ENCODE peak calls at places on chromosomes 3 and 15, in eight cellular contexts. I is endothelial cell of umbilical vein; M is NCI-H69; R is C1 segment of cervical spinal cord; B is heart left ventricle; U is CD4-positive, CD25-positive, alpha-beta regulatory T cell; J is stimulated activated CD4-positive, alpha-beta T cell treated with anti-CD3 and anti-CD28 coated beads, Interleukin-2, amount 100 ng/mL, for 4 hours; V is NCI-H2171. Z is an unnamed sample.

GRCh38 chr15:80856809-80857377 is 77.7 kb downstream of the CEMIP start:
- DNase-seq in I (no peak), M (peak), R (no peak), B (peak), U (no peak), J (no peak), V (no peak), Z (no peak)

GRCh38 chr3:76352069-76352847 is 566.9 kb upstream of the ZNF717 start:
- DNase-seq in I (no peak), M (no peak), R (no peak), B (no peak), U (no peak), J (no peak), V (no peak), Z (no peak)

GRCh38 chr15:37536967-37537624 is 397.3 kb upstream of the TMCO5A start:
- DNase-seq in I (no peak), M (no peak), R (no peak), B (no peak), U (no peak), J (no peak), V (no peak), Z (no peak)

GRCh38 chr15:34122771-34123183 is 20.9 kb downstream of the PGBD4 start:
- DNase-seq in I (peak), M (peak), R (no peak), B (no peak), U (no peak), J (no peak), V (no peak), Z (no peak)

GRCh38 chr3:14947105-14947885 is at the start of gene NR2C2:
- DNase-seq in I (peak), M (peak), R (peak), B (peak), U (peak), J (peak), V (peak), Z (peak)

GRCh38 chr3:100665230-100665629 is 44.1 kb upstream of the TFG start:
- DNase-seq in I (no peak), M (no peak), R (no peak), B (no peak), U (no peak), J (peak), V (no peak), Z (no peak)

GRCh38 chr3:33392703-33393125 is 47.5 kb downstream of the UBP1 start:
- DNase-seq in I (peak), M (peak), R (no peak), B (no peak), U (no peak), J (no peak), V (no peak), Z (no peak)

GRCh38 chr3:94694894-94695293 is 632.0 kb downstream of the NSUN3 start:
- DNase-seq in I (no peak), M (no peak), R (no peak), B (no peak), U (no peak), J (no peak), V (no peak), Z (no peak)

GRCh38 chr15:79282371-79283251 is at the start of gene ANKRD34C:
- DNase-seq in I (no peak), M (peak), R (no peak), B (no peak), U (no peak), J (no peak), V (no peak), Z (no peak)

GRCh38 chr3:138625707-138626365 is 17.3 kb downstream of the FAIM start:
- DNase-seq in I (peak), M (no peak), R (no peak), B (no peak), U (no peak), J (no peak), V (no peak), Z (no peak)

GRCh38 chr3:50674349-50675178 is at the start of gene DOCK3:
- DNase-seq in I (peak), M (peak), R (peak), B (peak), U (peak), J (peak), V (peak), Z (peak)

GRCh38 chr3:30626443-30627181 is 20.2 kb downstream of the TGFBR2 start:
- DNase-seq in I (no peak), M (peak), R (no peak), B (no peak), U (no peak), J (no peak), V (no peak), Z (no peak)

GRCh38 chr3:10189557-10190374 is 25.0 kb downstream of the IRAK2 start:
- DNase-seq in I (peak), M (peak), R (peak), B (peak), U (no peak), J (no peak), V (no peak), Z (peak)

GRCh38 chr3:169914321-169914720 is 2.9 kb downstream of the SAMD7 start:
- DNase-seq in I (peak), M (no peak), R (no peak), B (no peak), U (no peak), J (no peak), V (no peak), Z (no peak)

GRCh38 chr15:100995471-100996430 is 76.6 kb downstream of the LRRK1 start:
- DNase-seq in I (no peak), M (no peak), R (no peak), B (no peak), U (no peak), J (no peak), V (no peak), Z (no peak)

GRCh38 chr3:194367992-194368841 is 1.3 kb downstream of the LRRC15 start:
- DNase-seq in I (no peak), M (peak), R (no peak), B (no peak), U (no peak), J (no peak), V (no peak), Z (no peak)

GRCh38 chr15:43441316-43441715 is 51.6 kb downstream of the TP53BP1 start:
- DNase-seq in I (no peak), M (peak), R (no peak), B (no peak), U (peak), J (no peak), V (peak), Z (no peak)

GRCh38 chr3:160695906-160696305 is 18.9 kb downstream of the ARL14 start:
- DNase-seq in I (no peak), M (no peak), R (no peak), B (no peak), U (no peak), J (no peak), V (no peak), Z (no peak)

GRCh38 chr3:129947916-129948315 is 26.6 kb upstream of the TRH start:
- DNase-seq in I (no peak), M (no peak), R (no peak), B (no peak), U (no peak), J (no peak), V (no peak), Z (no peak)

GRCh38 chr3:22990291-22991200 is 212.6 kb upstream of the UBE2E2 start:
- DNase-seq in I (no peak), M (no peak), R (no peak), B (no peak), U (no peak), J (no peak), V (no peak), Z (no peak)

Z was measured in sciatic nerve.